ENCODE peak calls at places on chromosomes 5 and 9, in six cellular contexts. One of them, this sample, is unnamed. For H3K4me1, the result is how much of the 10 kb centered on the place peaks cover.

GRCh38 chr5:103340717-103341397 is 82.3 kb downstream of the MACIR start:
- DNase-seq in kidney: no peak
- DNase-seq in iPS DF 6.9: no peak
- DNase-seq in body of pancreas: no peak
- DNase-seq in fibroblast of lung: peak
- DNase-seq in SK-N-SH: no peak
- DNase-seq in this sample: no peak

GRCh38 chr5:141412853-141413539 is at the start of gene PCDHGA10:
- DNase-seq in kidney: no peak
- DNase-seq in body of pancreas: no peak
- DNase-seq in SK-N-SH: no peak
- DNase-seq in iPS DF 6.9: no peak
- DNase-seq in fibroblast of lung: peak
- DNase-seq in this sample: peak

GRCh38 chr5:59021837-59022514 is 439.1 kb downstream of the RAB3C start:
- DNase-seq in kidney: peak
- DNase-seq in SK-N-SH: no peak
- DNase-seq in iPS DF 6.9: no peak
- DNase-seq in fibroblast of lung: no peak
- DNase-seq in body of pancreas: no peak
- DNase-seq in this sample: no peak

GRCh38 chr5:180194410-180195345 is 14.3 kb downstream of the RASGEF1C start:
- DNase-seq in body of pancreas: no peak
- DNase-seq in kidney: no peak
- DNase-seq in SK-N-SH: no peak
- DNase-seq in iPS DF 6.9: no peak
- DNase-seq in fibroblast of lung: no peak
- DNase-seq in this sample: no peak

GRCh38 chr5:40733842-40734563 is 21.8 kb downstream of the TTC33 start:
- DNase-seq in iPS DF 6.9: no peak
- DNase-seq in body of pancreas: peak
- DNase-seq in SK-N-SH: no peak
- DNase-seq in kidney: no peak
- DNase-seq in fibroblast of lung: no peak
- DNase-seq in this sample: no peak

GRCh38 chr9:120440791-120441190 is 139.2 kb downstream of the CDK5RAP2 start:
- DNase-seq in iPS DF 6.9: no peak
- DNase-seq in fibroblast of lung: no peak
- DNase-seq in kidney: no peak
- DNase-seq in SK-N-SH: no peak
- DNase-seq in body of pancreas: no peak
- DNase-seq in this sample: no peak

GRCh38 chr5:72302171-72302570 is 17.9 kb downstream of the MRPS27 start:
- DNase-seq in SK-N-SH: no peak
- DNase-seq in iPS DF 6.9: no peak
- DNase-seq in body of pancreas: no peak
- DNase-seq in fibroblast of lung: no peak
- DNase-seq in kidney: no peak
- DNase-seq in this sample: no peak

GRCh38 chr5:122142480-122142879 is 13.1 kb downstream of the ZNF474 start:
- DNase-seq in body of pancreas: no peak
- DNase-seq in kidney: no peak
- DNase-seq in iPS DF 6.9: no peak
- DNase-seq in SK-N-SH: no peak
- DNase-seq in fibroblast of lung: peak
- DNase-seq in this sample: no peak

GRCh38 chr9:101582593-101582992 is 12.2 kb downstream of the PPP3R2 start:
- DNase-seq in body of pancreas: no peak
- DNase-seq in kidney: no peak
- DNase-seq in fibroblast of lung: peak
- DNase-seq in iPS DF 6.9: no peak
- DNase-seq in SK-N-SH: no peak
- DNase-seq in this sample: no peak

GRCh38 chr5:175393922-175394321 is 50.1 kb downstream of the DRD1 start:
- DNase-seq in fibroblast of lung: no peak
- DNase-seq in body of pancreas: no peak
- DNase-seq in iPS DF 6.9: no peak
- DNase-seq in SK-N-SH: no peak
- DNase-seq in kidney: no peak
- DNase-seq in this sample: no peak

GRCh38 chr9:131382850-131383729 is 10.8 kb upstream of the PRRC2B start:
- DNase-seq in fibroblast of lung: peak
- DNase-seq in kidney: no peak
- DNase-seq in SK-N-SH: no peak
- DNase-seq in body of pancreas: peak
- DNase-seq in iPS DF 6.9: no peak
- DNase-seq in this sample: no peak

GRCh38 chr9:86614871-86615849 is 260.9 kb upstream of the TUT7 start:
- DNase-seq in kidney: no peak
- DNase-seq in SK-N-SH: peak
- DNase-seq in iPS DF 6.9: peak
- DNase-seq in fibroblast of lung: peak
- DNase-seq in body of pancreas: peak
- DNase-seq in this sample: no peak

GRCh38 chr5:31062878-31063277 is 130.6 kb upstream of the CDH6 start:
- DNase-seq in iPS DF 6.9: no peak
- DNase-seq in body of pancreas: no peak
- DNase-seq in fibroblast of lung: no peak
- DNase-seq in kidney: no peak
- DNase-seq in SK-N-SH: no peak
- DNase-seq in this sample: no peak

GRCh38 chr5:9477537-9477936 is 68.3 kb downstream of the SEMA5A start:
- DNase-seq in kidney: no peak
- DNase-seq in body of pancreas: no peak
- DNase-seq in fibroblast of lung: no peak
- DNase-seq in SK-N-SH: no peak
- DNase-seq in iPS DF 6.9: no peak
- DNase-seq in this sample: no peak

GRCh38 chr5:17042041-17042440 is 106.0 kb upstream of the MYO10 start:
- DNase-seq in body of pancreas: no peak
- DNase-seq in iPS DF 6.9: no peak
- DNase-seq in kidney: no peak
- DNase-seq in SK-N-SH: peak
- DNase-seq in fibroblast of lung: no peak
- DNase-seq in this sample: no peak

GRCh38 chr5:161190778-161191177 is 338.8 kb upstream of the ATP10B start:
- DNase-seq in SK-N-SH: no peak
- DNase-seq in body of pancreas: no peak
- DNase-seq in iPS DF 6.9: no peak
- DNase-seq in kidney: no peak
- DNase-seq in fibroblast of lung: no peak
- DNase-seq in this sample: no peak

GRCh38 chr9:14616188-14616982 is 76.8 kb downstream of the ZDHHC21 start:
- DNase-seq in body of pancreas: no peak
- DNase-seq in SK-N-SH: peak
- DNase-seq in fibroblast of lung: peak
- DNase-seq in kidney: no peak
- DNase-seq in iPS DF 6.9: peak
- DNase-seq in this sample: no peak

GRCh38 chr5:78799254-78800017 is 150.9 kb upstream of the LHFPL2 start:
- DNase-seq in SK-N-SH: no peak
- DNase-seq in kidney: no peak
- DNase-seq in body of pancreas: no peak
- DNase-seq in iPS DF 6.9: no peak
- DNase-seq in fibroblast of lung: peak
- DNase-seq in this sample: no peak

GRCh38 chr5:98050583-98050982 is 722.9 kb upstream of the RGMB start:
- DNase-seq in kidney: no peak
- DNase-seq in iPS DF 6.9: no peak
- DNase-seq in fibroblast of lung: peak
- DNase-seq in SK-N-SH: no peak
- DNase-seq in body of pancreas: no peak
- DNase-seq in this sample: no peak

GRCh38 chr9:137150485-137151060 is 11.6 kb downstream of the GRIN1 start:
- DNase-seq in kidney: no peak
- DNase-seq in body of pancreas: peak
- DNase-seq in SK-N-SH: no peak
- DNase-seq in iPS DF 6.9: no peak
- DNase-seq in fibroblast of lung: no peak
- DNase-seq in this sample: no peak

GRCh38 chr9:24073237-24073636 is 247.2 kb upstream of the ELAVL2 start:
- DNase-seq in iPS DF 6.9: no peak
- DNase-seq in SK-N-SH: no peak
- DNase-seq in body of pancreas: no peak
- DNase-seq in kidney: no peak
- DNase-seq in fibroblast of lung: no peak
- DNase-seq in this sample: no peak

GRCh38 chr5:67400752-67401151 is 204.2 kb upstream of the CD180 start:
- DNase-seq in fibroblast of lung: no peak
- DNase-seq in kidney: no peak
- DNase-seq in iPS DF 6.9: no peak
- DNase-seq in SK-N-SH: no peak
- DNase-seq in body of pancreas: no peak
- DNase-seq in this sample: no peak

GRCh38 chr9:6051511-6051950 is 36.1 kb upstream of the RANBP6 start:
- DNase-seq in SK-N-SH: no peak
- DNase-seq in fibroblast of lung: no peak
- DNase-seq in kidney: no peak
- DNase-seq in iPS DF 6.9: no peak
- DNase-seq in body of pancreas: no peak
- DNase-seq in this sample: no peak

GRCh38 chr5:150860422-150860821 is 14.1 kb downstream of the IRGM start:
- DNase-seq in iPS DF 6.9: no peak
- DNase-seq in body of pancreas: no peak
- DNase-seq in fibroblast of lung: no peak
- DNase-seq in SK-N-SH: no peak
- DNase-seq in kidney: no peak
- DNase-seq in this sample: no peak

GRCh38 chr5:168603776-168604175 is 24.6 kb upstream of the PANK3 start:
- DNase-seq in iPS DF 6.9: no peak
- DNase-seq in kidney: no peak
- DNase-seq in SK-N-SH: no peak
- DNase-seq in fibroblast of lung: peak
- DNase-seq in body of pancreas: no peak
- DNase-seq in this sample: no peak

GRCh38 chr5:159330131-159330530 is at the start of gene IL12B:
- DNase-seq in fibroblast of lung: peak
- DNase-seq in kidney: no peak
- DNase-seq in iPS DF 6.9: no peak
- DNase-seq in SK-N-SH: no peak
- DNase-seq in body of pancreas: no peak
- DNase-seq in this sample: no peak
- H3K4me3 ChIP-seq in fibroblast of lung: peak
- H3K4me3 ChIP-seq in kidney: peak
- H3K4me3 ChIP-seq in iPS DF 6.9: peak
- H3K4me3 ChIP-seq in SK-N-SH: peak
- H3K4me3 ChIP-seq in body of pancreas: no peak
- H3K4me3 ChIP-seq in this sample: peak

GRCh38 chr9:133122935-133123611 is 2.0 kb upstream of the RALGDS start:
- DNase-seq in iPS DF 6.9: no peak
- DNase-seq in body of pancreas: no peak
- DNase-seq in SK-N-SH: peak
- DNase-seq in fibroblast of lung: peak
- DNase-seq in kidney: no peak
- DNase-seq in this sample: no peak

GRCh38 chr9:133124123-133124948 is 3.3 kb upstream of the RALGDS start:
- DNase-seq in kidney: no peak
- DNase-seq in SK-N-SH: no peak
- DNase-seq in fibroblast of lung: no peak
- DNase-seq in body of pancreas: no peak
- DNase-seq in iPS DF 6.9: no peak
- DNase-seq in this sample: no peak

GRCh38 chr9:133121200-133122166 is at the start of gene RALGDS:
- DNase-seq in body of pancreas: peak
- DNase-seq in kidney: peak
- DNase-seq in iPS DF 6.9: no peak
- DNase-seq in SK-N-SH: peak
- DNase-seq in fibroblast of lung: peak
- DNase-seq in this sample: peak

GRCh38 chr9:133122167-133122550 is 1.1 kb upstream of the RALGDS start:
- DNase-seq in body of pancreas: no peak
- DNase-seq in fibroblast of lung: no peak
- DNase-seq in SK-N-SH: no peak
- DNase-seq in iPS DF 6.9: no peak
- DNase-seq in kidney: no peak
- DNase-seq in this sample: no peak

GRCh38 chr9:133122605-133122934 is 1.5 kb upstream of the RALGDS start:
- DNase-seq in SK-N-SH: no peak
- DNase-seq in iPS DF 6.9: no peak
- DNase-seq in kidney: no peak
- DNase-seq in fibroblast of lung: no peak
- DNase-seq in body of pancreas: no peak
- DNase-seq in this sample: no peak
- H3K4me1 ChIP-seq in SK-N-SH: under half
- H3K4me1 ChIP-seq in iPS DF 6.9: under half
- H3K4me1 ChIP-seq in kidney: under half
- H3K4me1 ChIP-seq in fibroblast of lung: under half
- H3K4me1 ChIP-seq in body of pancreas: half or more
- H3K4me1 ChIP-seq in this sample: half or more

DNA sequence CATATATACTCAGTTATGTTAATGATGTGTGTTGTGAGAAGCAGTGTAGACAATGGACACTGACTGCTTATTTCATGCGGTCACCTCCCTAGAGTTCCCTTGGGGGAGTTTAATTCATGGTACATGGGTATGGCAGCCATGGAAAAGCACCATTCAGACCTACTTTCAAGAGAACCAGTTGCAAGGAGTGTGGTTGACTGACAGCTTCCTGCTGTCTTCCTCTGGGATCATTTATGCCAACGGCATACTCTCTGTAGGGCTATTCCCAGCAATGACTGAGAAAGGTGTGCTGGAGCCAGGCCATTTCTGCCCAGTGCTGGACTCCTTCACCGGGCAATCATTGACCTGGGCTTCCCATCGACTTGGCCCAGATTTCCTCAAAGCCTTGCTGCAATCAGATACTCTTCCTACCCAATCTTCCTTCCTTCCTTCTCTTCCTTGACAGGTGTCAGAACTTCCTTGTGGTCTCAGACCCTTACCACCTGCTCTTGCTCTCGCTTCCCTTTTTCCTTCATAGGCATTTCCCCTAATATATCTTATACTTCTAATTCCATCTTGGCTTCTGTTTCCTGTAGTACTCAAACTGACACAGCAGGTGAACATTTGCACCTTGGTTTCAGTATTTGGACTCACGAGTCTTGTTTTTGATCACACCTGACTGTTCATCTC is 3.4 kb upstream of the CLINT1 start:
- DNase-seq in kidney: no peak
- DNase-seq in body of pancreas: no peak
- DNase-seq in fibroblast of lung: no peak
- DNase-seq in SK-N-SH: no peak
- DNase-seq in iPS DF 6.9: no peak
- DNase-seq in this sample: no peak
- H3K4me3 ChIP-seq in kidney: no peak
- H3K4me3 ChIP-seq in body of pancreas: no peak
- H3K4me3 ChIP-seq in fibroblast of lung: no peak
- H3K4me3 ChIP-seq in SK-N-SH: no peak
- H3K4me3 ChIP-seq in iPS DF 6.9: no peak
- H3K4me3 ChIP-seq in this sample: no peak

DNA sequence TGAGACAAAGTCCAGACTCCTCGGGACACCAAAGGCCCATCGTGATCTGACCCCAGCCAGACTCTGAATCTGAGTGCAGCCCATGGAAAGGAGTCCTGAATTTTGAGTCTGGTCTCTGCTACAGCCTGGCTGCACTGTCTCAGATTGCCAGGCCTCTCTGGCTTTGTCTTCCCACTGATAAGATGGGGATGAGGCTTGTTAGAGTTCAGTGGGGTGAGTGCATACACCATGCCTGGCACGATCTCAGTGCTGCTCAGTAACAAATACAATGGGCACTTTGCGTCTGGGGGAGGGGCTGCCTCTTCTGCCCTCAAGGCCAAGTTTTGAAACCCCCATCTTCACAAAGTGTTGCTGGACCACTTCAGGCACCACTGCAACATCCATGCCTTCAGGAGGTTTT is 49.0 kb downstream of the PPARGC1B start:
- DNase-seq in fibroblast of lung: no peak
- DNase-seq in SK-N-SH: no peak
- DNase-seq in kidney: no peak
- DNase-seq in iPS DF 6.9: no peak
- DNase-seq in body of pancreas: no peak
- DNase-seq in this sample: no peak
- H3K4me1 ChIP-seq in fibroblast of lung: under half
- H3K4me1 ChIP-seq in SK-N-SH: under half
- H3K4me1 ChIP-seq in kidney: under half
- H3K4me1 ChIP-seq in iPS DF 6.9: under half
- H3K4me1 ChIP-seq in body of pancreas: under half
- H3K4me1 ChIP-seq in this sample: under half

This sample was measured in CD8-positive, alpha-beta memory T cell.